ENCODE peak calls at places on chromosomes 2 and 18, in four cellular contexts. One of them, this sample, is unnamed.

GRCh38 chr2:99066602-99067001 is 74.9 kb upstream of the C2orf15 start:
- DNase-seq in progenitor cell of endocrine pancreas: no peak
- DNase-seq in HT-29: peak
- DNase-seq in fibroblast of the aortic adventitia: peak
- DNase-seq in this sample: peak

GRCh38 chr2:101113441-101114267 is 37.5 kb downstream of the TBC1D8 start:
- DNase-seq in progenitor cell of endocrine pancreas: no peak
- DNase-seq in fibroblast of the aortic adventitia: peak
- DNase-seq in HT-29: peak
- DNase-seq in this sample: peak

GRCh38 chr2:84781942-84782716 is 98.8 kb downstream of the TRABD2A start:
- DNase-seq in fibroblast of the aortic adventitia: peak
- DNase-seq in HT-29: no peak
- DNase-seq in progenitor cell of endocrine pancreas: no peak
- DNase-seq in this sample: peak

GRCh38 chr2:127193164-127193947 is 26.7 kb downstream of the CYP27C1 start:
- DNase-seq in HT-29: no peak
- DNase-seq in progenitor cell of endocrine pancreas: no peak
- DNase-seq in fibroblast of the aortic adventitia: peak
- DNase-seq in this sample: no peak

GRCh38 chr18:39414009-39414700 is 1848.6 kb upstream of the CELF4 start:
- DNase-seq in fibroblast of the aortic adventitia: peak
- DNase-seq in HT-29: no peak
- DNase-seq in progenitor cell of endocrine pancreas: no peak
- DNase-seq in this sample: no peak

GRCh38 chr2:119389615-119390306 is 23.0 kb downstream of the DBI start:
- DNase-seq in progenitor cell of endocrine pancreas: no peak
- DNase-seq in fibroblast of the aortic adventitia: peak
- DNase-seq in HT-29: peak
- DNase-seq in this sample: peak

GRCh38 chr18:45106331-45106774 is 425.7 kb downstream of the SETBP1 start:
- DNase-seq in progenitor cell of endocrine pancreas: no peak
- DNase-seq in HT-29: no peak
- DNase-seq in fibroblast of the aortic adventitia: peak
- DNase-seq in this sample: no peak

GRCh38 chr2:53545159-53546055 is 222.2 kb upstream of the CHAC2 start:
- DNase-seq in fibroblast of the aortic adventitia: no peak
- DNase-seq in HT-29: no peak
- DNase-seq in progenitor cell of endocrine pancreas: no peak
- DNase-seq in this sample: no peak